ENCODE peak calls at places on chromosomes 4 and X, in seven cellular contexts. L, G, X, A, Y, O and T are unnamed samples.

GRCh38 chr4:173529505-173530325 is at the start of gene HAND2:
- DNase-seq in L (no peak), G (no peak), X (peak; percentile 73), A (no peak), Y (no peak), O (peak; percentile 75), T (peak; percentile 45)

GRCh38 chr4:83113429-83113786 is 1.1 kb downstream of the PLAC8 start:
- DNase-seq in L (no peak), G (peak; percentile 75), X (peak; percentile 19), A (no peak), Y (no peak), O (no peak), T (no peak)

GRCh38 chr4:100609810-100610209 is 92.0 kb upstream of the EMCN start:
- DNase-seq in L (no peak), G (no peak), X (no peak), A (no peak), Y (no peak), O (no peak), T (no peak)

GRCh38 chr4:35300996-35301774 is 943.1 kb downstream of the ARAP2 start:
- DNase-seq in L (no peak), G (no peak), X (no peak), A (no peak), Y (no peak), O (no peak), T (no peak)

GRCh38 chr4:65825121-65825520 is 154.8 kb upstream of the EPHA5 start:
- DNase-seq in L (no peak), G (no peak), X (no peak), A (no peak), Y (no peak), O (peak; percentile 23), T (no peak)

GRCh38 chrX:138287200-138287865 is 424.2 kb downstream of the FGF13 start:
- DNase-seq in L (no peak), G (no peak), X (no peak), A (no peak), Y (no peak), O (no peak), T (no peak)

GRCh38 chr4:87633239-87633638 is 16.8 kb upstream of the DMP1 start:
- DNase-seq in L (no peak), G (peak; percentile 31), X (no peak), A (no peak), Y (no peak), O (no peak), T (no peak)

GRCh38 chrX:103253608-103254007 is 1.3 kb downstream of the TCEAL8 start:
- DNase-seq in L (no peak), G (peak; percentile 23), X (no peak), A (no peak), Y (no peak), O (no peak), T (no peak)

GRCh38 chr4:140653718-140654515 is 85.2 kb upstream of the UCP1 start:
- DNase-seq in L (no peak), G (no peak), X (no peak), A (no peak), Y (no peak), O (no peak), T (no peak)

GRCh38 chrX:42229533-42229932 is 306.2 kb upstream of the CASK start:
- DNase-seq in L (no peak), G (no peak), X (no peak), A (no peak), Y (no peak), O (no peak), T (no peak)

GRCh38 chrX:10052906-10053625 is 85.9 kb downstream of the CLDN34 start:
- DNase-seq in L (no peak), G (peak; percentile 27), X (peak; percentile 4), A (no peak), Y (no peak), O (no peak), T (no peak)

GRCh38 chr4:162705130-162705803 is 461.4 kb downstream of the NAF1 start:
- DNase-seq in L (no peak), G (no peak), X (no peak), A (no peak), Y (no peak), O (no peak), T (no peak)

GRCh38 chr4:123235431-123235830 is 161.2 kb upstream of the SPRY1 start:
- DNase-seq in L (no peak), G (no peak), X (peak; percentile 61), A (no peak), Y (no peak), O (no peak), T (no peak)

GRCh38 chrX:22323541-22323940 is 50.8 kb downstream of the CBLL2 start:
- DNase-seq in L (no peak), G (no peak), X (peak; percentile 52), A (no peak), Y (no peak), O (peak; percentile 60), T (no peak)

GRCh38 chr4:97998203-97998602 is 145.1 kb downstream of the STPG2 start:
- DNase-seq in L (no peak), G (no peak), X (no peak), A (no peak), Y (no peak), O (no peak), T (no peak)

GRCh38 chrX:109475174-109475891 is 6.6 kb downstream of the GUCY2F start:
- DNase-seq in L (no peak), G (peak; percentile 79), X (peak; percentile 21), A (no peak), Y (no peak), O (peak; percentile 40), T (peak; percentile 27)

GRCh38 chr4:176185068-176185467 is 10.3 kb downstream of the SPATA4 start:
- DNase-seq in L (no peak), G (no peak), X (peak; percentile 61), A (no peak), Y (no peak), O (no peak), T (no peak)

GRCh38 chr4:159410076-159410777 is 307.3 kb downstream of the RAPGEF2 start:
- DNase-seq in L (no peak), G (no peak), X (peak; percentile 49), A (no peak), Y (no peak), O (peak; percentile 14), T (no peak)

GRCh38 chrX:15310117-15310516 is 5.3 kb downstream of the ASB11 start:
- DNase-seq in L (no peak), G (no peak), X (peak; percentile 4), A (no peak), Y (no peak), O (no peak), T (no peak)

GRCh38 chrX:65712005-65712861 is 44.8 kb downstream of the MSN start:
- DNase-seq in L (no peak), G (no peak), X (no peak), A (no peak), Y (no peak), O (no peak), T (no peak)

GRCh38 chr4:8727546-8728510 is 135.3 kb downstream of the CPZ start:
- DNase-seq in L (no peak), G (no peak), X (no peak), A (no peak), Y (no peak), O (no peak), T (peak; percentile 35)